ENCODE peak calls at places on chromosome 7, in four cellular contexts. K is PC-3, J is K562, I is fibroblast of lung. Z is an unnamed sample.

GRCh38 chr7:98368721-98369120 is 32.2 kb downstream of the BAIAP2L1 start:
- DNase-seq in K (no peak), J (no peak), I (peak; percentile 43), Z (no peak)

GRCh38 chr7:132446265-132446664 is 130.0 kb downstream of the PLXNA4 start:
- DNase-seq in K (no peak), J (no peak), I (no peak), Z (no peak)

GRCh38 chr7:66679633-66679980 is 50.9 kb downstream of the KCTD7 start:
- DNase-seq in K (no peak), J (no peak), I (no peak), Z (no peak)

GRCh38 chr7:16063241-16063640 is 358.1 kb downstream of the CRPPA start:
- DNase-seq in K (no peak), J (no peak), I (no peak), Z (no peak)

GRCh38 chr7:874036-874749 is 2.2 kb upstream of the GET4 start:
- DNase-seq in K (no peak), J (peak; percentile 46), I (no peak), Z (no peak)

GRCh38 chr7:47482013-47482761 is 99.7 kb downstream of the TNS3 start:
- DNase-seq in K (peak; percentile 83), J (peak; percentile 54), I (peak; percentile 94), Z (peak; percentile 81)

GRCh38 chr7:56023500-56023899 is 27.7 kb downstream of the PSPH start:
- DNase-seq in K (no peak), J (no peak), I (no peak), Z (no peak)

GRCh38 chr7:90816511-90817142 is 220.5 kb downstream of the CDK14 start:
- DNase-seq in K (peak; percentile 96), J (no peak), I (peak; percentile 88), Z (peak; percentile 9)

GRCh38 chr7:37782166-37782565 is 66.2 kb upstream of the NME8 start:
- DNase-seq in K (no peak), J (no peak), I (no peak), Z (no peak)

GRCh38 chr7:77727527-77727926 is 31.3 kb downstream of the RSBN1L start:
- DNase-seq in K (no peak), J (no peak), I (no peak), Z (no peak)

GRCh38 chr7:46586406-46586805 is 665.3 kb upstream of the IGFBP3 start:
- DNase-seq in K (no peak), J (no peak), I (peak; percentile 69), Z (no peak)

GRCh38 chr7:128697301-128697905 is 25.3 kb downstream of the GARIN1A start:
- DNase-seq in K (no peak), J (peak; percentile 93), I (peak; percentile 74), Z (peak; percentile 89)

GRCh38 chr7:47534322-47535032 is 47.4 kb downstream of the TNS3 start:
- DNase-seq in K (peak; percentile 96), J (peak; percentile 17), I (no peak), Z (peak; percentile 51)

GRCh38 chr7:47489624-47490023 is 92.3 kb downstream of the TNS3 start:
- DNase-seq in K (no peak), J (no peak), I (no peak), Z (peak; percentile 60)

GRCh38 chr7:102120666-102121065 is 166.0 kb upstream of the SH2B2 start:
- DNase-seq in K (no peak), J (no peak), I (no peak), Z (no peak)

GRCh38 chr7:124032369-124033092 is at the start of gene TMEM229A:
- DNase-seq in K (peak; percentile 52), J (no peak), I (peak; percentile 43), Z (peak; percentile 88)

GRCh38 chr7:124250297-124251034 is 217.6 kb upstream of the TMEM229A start:
- DNase-seq in K (peak; percentile 62), J (no peak), I (peak; percentile 33), Z (no peak)

GRCh38 chr7:75688200-75689136 is 50.3 kb downstream of the HIP1 start:
- DNase-seq in K (no peak), J (no peak), I (no peak), Z (peak; percentile 50)

GRCh38 chr7:157751351-157751750 is 414.5 kb downstream of the DNAJB6 start:
- DNase-seq in K (no peak), J (no peak), I (no peak), Z (no peak)

GRCh38 chr7:105010538-105011523 is 3.2 kb upstream of the KMT2E start:
- DNase-seq in K (no peak), J (no peak), I (peak; percentile 43), Z (no peak)

GRCh38 chr7:24139996-24140395 is 144.0 kb upstream of the NPY start:
- DNase-seq in K (no peak), J (no peak), I (no peak), Z (no peak)

GRCh38 chr7:96179863-96180262 is 142.0 kb downstream of the SLC25A13 start:
- DNase-seq in K (peak; percentile 8), J (no peak), I (peak; percentile 31), Z (no peak)

GRCh38 chr7:140610204-140611165 is 30.1 kb downstream of the DENND2A start:
- DNase-seq in K (peak; percentile 15), J (no peak), I (no peak), Z (no peak)

GRCh38 chr7:134562136-134562535 is 13.2 kb downstream of the AKR1B15 start:
- DNase-seq in K (peak; percentile 48), J (no peak), I (peak; percentile 61), Z (no peak)

GRCh38 chr7:117212969-117213877 is 109.6 kb downstream of the WNT2 start:
- DNase-seq in K (peak; percentile 78), J (peak; percentile 87), I (peak; percentile 71), Z (peak; percentile 66)

GRCh38 chr7:137081276-137081675 is 212.8 kb downstream of the CHRM2 start:
- DNase-seq in K (no peak), J (no peak), I (no peak), Z (no peak)

GRCh38 chr7:129951076-129952011 is 1.4 kb downstream of the UBE2H start:
- DNase-seq in K (peak; percentile 4), J (peak; percentile 43), I (no peak), Z (peak; percentile 69)

GRCh38 chr7:94445696-94446194 is 51.0 kb downstream of the COL1A2 start:
- DNase-seq in K (no peak), J (no peak), I (no peak), Z (no peak)

GRCh38 chr7:1392556-1392955 is 66.7 kb downstream of the MICALL2 start:
- DNase-seq in K (no peak), J (no peak), I (no peak), Z (no peak)

GRCh38 chr7:76283254-76284159 is 19.0 kb upstream of the HSPB1 start:
- DNase-seq in K (no peak), J (no peak), I (no peak), Z (no peak)

GRCh38 chr7:159067870-159068787 is 76.5 kb downstream of the VIPR2 start:
- DNase-seq in K (no peak), J (peak; percentile 44), I (no peak), Z (no peak)

GRCh38 chr7:103989785-103990775 is 622 bp upstream of the RELN start:
- DNase-seq in K (peak; percentile 11), J (peak; percentile 72), I (peak; percentile 49), Z (peak; percentile 86)

GRCh38 chr7:118753464-118753863 is 529.0 kb downstream of the ANKRD7 start:
- DNase-seq in K (no peak), J (no peak), I (no peak), Z (no peak)

GRCh38 chr7:18508441-18509427 is 13.2 kb downstream of the HDAC9 start:
- DNase-seq in K (peak; percentile 92), J (no peak), I (peak; percentile 68), Z (no peak)

GRCh38 chr7:27364344-27364758 is 121.7 kb downstream of the EVX1 start:
- DNase-seq in K (peak; percentile 50), J (no peak), I (peak; percentile 94), Z (no peak)

GRCh38 chr7:105589221-105590077 is 8.2 kb upstream of the EFCAB10 start:
- DNase-seq in K (peak; percentile 92), J (no peak), I (peak; percentile 85), Z (peak; percentile 88)

GRCh38 chr7:54878339-54878738 is 119.3 kb upstream of the SEC61G start:
- DNase-seq in K (no peak), J (no peak), I (peak; percentile 53), Z (no peak)

DNA sequence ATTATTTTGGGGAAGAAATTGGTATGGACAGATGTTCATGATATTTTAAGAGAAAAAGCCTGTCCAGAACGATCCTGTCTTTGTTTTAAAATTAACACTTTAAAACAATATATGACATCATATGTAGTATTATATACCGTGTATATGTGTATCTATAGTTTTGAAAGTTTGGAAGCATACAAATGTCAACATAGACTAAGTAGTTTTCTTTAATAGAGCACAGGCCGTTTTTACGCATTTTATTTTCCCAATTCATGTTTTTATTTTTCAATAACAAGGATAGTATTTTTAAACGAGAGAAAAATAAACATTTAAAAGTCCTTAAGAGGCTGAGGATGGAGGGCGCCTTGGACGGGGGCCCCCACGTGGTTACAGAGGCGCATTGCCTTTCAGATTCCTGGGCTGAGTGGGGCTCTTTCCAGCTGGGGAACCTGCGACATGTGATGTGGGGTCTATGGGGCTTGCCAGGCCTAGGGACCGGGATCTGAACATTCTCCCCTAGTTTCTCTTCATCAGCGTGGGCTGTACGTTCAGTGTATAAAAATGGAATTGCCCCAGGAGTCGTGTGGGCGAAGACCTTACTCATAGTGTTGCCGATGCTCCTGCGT is 127.8 kb upstream of the ZNF746 start:
- DNase-seq in K (peak; percentile 61), J (peak; percentile 91), I (peak; percentile 65), Z (peak; percentile 54)
- H3K4me2 ChIP-seq in K (peak overlapping the region; percentile 90), J (peak overlapping the region; percentile 93), I (peak overlapping the region; percentile 99), Z (peak overlapping the region; percentile 93)

GRCh38 chr7:151726875-151727578 is 149.9 kb downstream of the PRKAG2 start:
- DNase-seq in K (no peak), J (no peak), I (no peak), Z (peak; percentile 44)
- H3K4me2 ChIP-seq in K (peak overlapping the region; percentile 66), J (no peak overlapping the region), I (no peak overlapping the region), Z (peak overlapping the region; percentile 71)

GRCh38 chr7:74234549-74234948 is 19.6 kb downstream of the RFC2 start:
- DNase-seq in K (no peak), J (peak; percentile 8), I (no peak), Z (no peak)

GRCh38 chr7:74233655-74234280 is 20.4 kb downstream of the RFC2 start:
- DNase-seq in K (no peak), J (peak; percentile 37), I (peak; percentile 88), Z (no peak)

GRCh38 chr7:74236284-74236683 is 17.9 kb downstream of the RFC2 start:
- DNase-seq in K (no peak), J (peak; percentile 22), I (peak; percentile 43), Z (no peak)

GRCh38 chr7:74231232-74231590 is 21.4 kb downstream of the LAT2 start:
- DNase-seq in K (no peak), J (no peak), I (no peak), Z (no peak)

DNA sequence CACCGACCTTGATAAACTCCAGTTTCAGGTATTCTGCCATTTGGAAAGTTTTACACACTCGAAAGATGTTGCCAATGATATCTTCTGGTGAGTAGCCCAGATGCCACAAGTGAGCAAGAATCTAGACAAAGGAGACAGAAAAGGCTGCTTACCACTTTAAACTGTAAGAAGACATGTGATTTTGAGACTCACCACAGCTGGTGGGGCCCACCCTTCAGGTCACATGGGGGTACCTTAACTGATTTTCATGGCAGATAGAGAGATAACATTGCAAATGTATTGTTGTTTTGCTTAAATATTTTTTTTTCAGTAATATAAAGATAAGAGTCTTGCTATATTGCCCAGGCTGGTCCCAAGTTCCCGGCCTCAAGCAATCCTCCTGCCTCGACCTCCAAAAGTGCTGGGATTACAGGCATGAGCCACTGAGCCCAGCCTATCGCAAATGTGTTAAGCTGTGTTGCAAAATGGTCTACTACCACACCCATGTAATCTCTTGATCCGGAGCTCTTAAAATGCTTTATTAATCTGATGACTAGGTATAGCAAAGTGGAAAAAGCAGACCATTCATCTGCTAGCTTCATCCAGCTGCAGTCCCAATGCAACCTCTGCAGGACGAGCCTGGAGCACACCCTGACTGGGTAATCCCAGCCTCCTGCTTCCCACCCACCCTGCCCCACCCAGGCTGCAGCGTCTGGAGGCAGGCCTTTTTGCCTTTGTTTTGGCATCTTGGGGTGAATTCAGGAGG is 18.5 kb downstream of the RFC2 start:
- DNase-seq in K (no peak), J (peak; percentile 25), I (no peak), Z (no peak)
- H3K4me2 ChIP-seq in K (no peak overlapping the region), J (no peak overlapping the region), I (no peak overlapping the region), Z (no peak overlapping the region)

GRCh38 chr7:70092314-70093303 is 494.3 kb downstream of the AUTS2 start:
- DNase-seq in K (no peak), J (no peak), I (peak; percentile 72), Z (peak; percentile 70)
- H3K4me2 ChIP-seq in K (no peak overlapping the region), J (no peak overlapping the region), I (peak overlapping the region; percentile 13), Z (peak overlapping the region; percentile 69)

Z was measured in SK-N-SH.